ENCODE peak calls at places on chromosomes 3 and 15, in five cellular contexts. One of them, this sample, is unnamed.

GRCh38 chr3:18382760-18383369 is 42.3 kb downstream of the SATB1 start:
- DNase-seq in stomach: no peak
- DNase-seq in testis: no peak
- DNase-seq in sigmoid colon: no peak
- DNase-seq in tibial nerve: no peak
- DNase-seq in this sample: no peak

GRCh38 chr3:2793987-2794386 is 316.2 kb downstream of the IL5RA start:
- DNase-seq in stomach: no peak
- DNase-seq in testis: no peak
- DNase-seq in sigmoid colon: no peak
- DNase-seq in tibial nerve: no peak
- DNase-seq in this sample: no peak

GRCh38 chr15:100199711-100200286 is 142.0 kb downstream of the ADAMTS17 start:
- DNase-seq in testis: no peak
- DNase-seq in stomach: no peak
- DNase-seq in sigmoid colon: no peak
- DNase-seq in tibial nerve: no peak
- DNase-seq in this sample: no peak

GRCh38 chr3:197222816-197223419 is 75.5 kb downstream of the DLG1 start:
- DNase-seq in tibial nerve: no peak
- DNase-seq in stomach: no peak
- DNase-seq in sigmoid colon: no peak
- DNase-seq in testis: no peak
- DNase-seq in this sample: peak

GRCh38 chr3:33061782-33062181 is 35.2 kb downstream of the GLB1 start:
- DNase-seq in stomach: no peak
- DNase-seq in testis: no peak
- DNase-seq in sigmoid colon: no peak
- DNase-seq in tibial nerve: no peak
- DNase-seq in this sample: no peak

GRCh38 chr15:84981054-84981710 is 474 bp upstream of the PDE8A start:
- DNase-seq in testis: peak
- DNase-seq in tibial nerve: peak
- DNase-seq in sigmoid colon: peak
- DNase-seq in stomach: peak
- DNase-seq in this sample: peak

GRCh38 chr3:102480139-102480538 is 45.3 kb downstream of the ZPLD1 start:
- DNase-seq in sigmoid colon: no peak
- DNase-seq in stomach: no peak
- DNase-seq in tibial nerve: no peak
- DNase-seq in testis: no peak
- DNase-seq in this sample: no peak

GRCh38 chr3:78911394-78911793 is 856.4 kb downstream of the ROBO1 start:
- DNase-seq in stomach: no peak
- DNase-seq in testis: no peak
- DNase-seq in tibial nerve: no peak
- DNase-seq in sigmoid colon: no peak
- DNase-seq in this sample: no peak

GRCh38 chr3:165753560-165753959 is 83.7 kb downstream of the BCHE start:
- DNase-seq in stomach: no peak
- DNase-seq in sigmoid colon: no peak
- DNase-seq in tibial nerve: no peak
- DNase-seq in testis: no peak
- DNase-seq in this sample: no peak

DNA sequence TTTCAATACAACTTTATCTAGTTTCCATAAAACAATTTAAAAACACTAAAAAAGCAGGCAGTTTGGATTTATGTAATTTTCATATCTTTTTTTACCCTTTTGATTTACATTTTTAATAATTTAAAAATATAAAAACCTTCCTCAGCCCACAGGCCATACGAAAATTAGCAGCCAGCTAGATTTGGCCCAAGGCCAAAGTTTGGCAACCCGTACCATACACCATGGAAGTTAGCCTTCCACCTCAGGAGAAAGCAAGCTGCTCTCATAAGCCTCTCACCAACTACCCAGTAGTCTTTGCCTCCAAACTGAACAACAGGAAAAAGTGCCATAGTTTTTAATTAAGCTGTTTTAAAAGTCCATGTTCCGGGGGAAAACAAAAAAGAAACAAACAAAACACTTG is 107.3 kb upstream of the TRIM42 start:
- DNase-seq in stomach: peak
- DNase-seq in sigmoid colon: no peak
- DNase-seq in testis: no peak
- DNase-seq in tibial nerve: no peak
- DNase-seq in this sample: no peak
- TF ChIP-seq POLR2A in stomach: no peak
- TF ChIP-seq POLR2A in sigmoid colon: no peak
- TF ChIP-seq POLR2A in testis: no peak
- TF ChIP-seq POLR2A in tibial nerve: no peak
- TF ChIP-seq POLR2A in this sample: no peak

DNA sequence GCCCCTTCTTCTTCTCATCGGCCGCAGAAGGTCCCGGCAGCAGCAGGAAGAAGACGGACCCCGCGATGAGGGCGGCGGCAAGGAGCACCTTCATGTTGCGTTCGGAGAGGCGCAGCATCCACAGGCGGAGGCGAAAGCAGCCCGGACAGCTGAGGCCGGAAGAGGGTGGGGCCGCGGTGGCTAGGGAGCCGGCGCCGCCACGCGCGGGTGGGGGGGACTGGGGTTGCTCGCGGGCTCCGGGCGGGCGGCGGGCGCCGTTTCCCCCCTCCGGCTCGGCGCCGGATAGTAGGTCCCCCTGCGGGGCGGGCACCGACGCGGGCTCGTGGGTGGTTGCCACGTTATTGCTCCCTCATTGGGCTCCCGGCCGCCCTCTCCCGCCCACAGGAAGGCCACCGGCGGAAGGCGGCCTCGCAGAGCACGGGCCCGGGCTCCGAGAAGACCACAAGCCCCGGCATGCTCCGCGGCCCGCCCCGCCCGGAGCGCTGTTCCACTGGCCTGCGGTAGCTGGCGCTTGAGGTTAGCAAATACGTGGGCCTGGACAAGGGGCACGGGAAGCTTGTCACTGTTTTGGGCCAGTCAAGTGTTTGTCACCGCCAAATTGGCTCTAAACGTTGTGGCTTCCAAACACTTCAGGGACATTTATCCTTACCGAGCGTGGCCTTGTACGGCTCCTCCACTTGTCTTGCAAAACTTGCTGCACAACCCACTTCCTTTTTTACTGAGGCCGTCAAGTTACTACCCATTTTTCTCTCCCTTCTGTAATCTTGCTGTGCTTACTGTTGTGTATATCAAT is at the start of gene PPIB:
- DNase-seq in stomach: peak
- DNase-seq in testis: peak
- DNase-seq in sigmoid colon: peak
- DNase-seq in tibial nerve: peak
- DNase-seq in this sample: peak
- TF ChIP-seq POLR2A in stomach: no peak
- TF ChIP-seq POLR2A in testis: no peak
- TF ChIP-seq POLR2A in sigmoid colon: peak
- TF ChIP-seq POLR2A in tibial nerve: peak
- TF ChIP-seq POLR2A in this sample: peak

GRCh38 chr3:40456940-40457823 is at the start of gene RPL14:
- DNase-seq in testis: peak
- DNase-seq in tibial nerve: peak
- DNase-seq in sigmoid colon: peak
- DNase-seq in stomach: peak
- DNase-seq in this sample: peak
- TF ChIP-seq POLR2A in testis: peak
- TF ChIP-seq POLR2A in tibial nerve: peak
- TF ChIP-seq POLR2A in sigmoid colon: peak
- TF ChIP-seq POLR2A in stomach: no peak
- TF ChIP-seq POLR2A in this sample: peak

GRCh38 chr3:141681390-141681780 is 56.7 kb upstream of the RNF7 start:
- DNase-seq in testis: no peak
- DNase-seq in stomach: no peak
- DNase-seq in sigmoid colon: no peak
- DNase-seq in tibial nerve: no peak
- DNase-seq in this sample: no peak

GRCh38 chr3:141684758-141685157 is 53.3 kb upstream of the RNF7 start:
- DNase-seq in tibial nerve: no peak
- DNase-seq in stomach: no peak
- DNase-seq in sigmoid colon: no peak
- DNase-seq in testis: no peak
- DNase-seq in this sample: no peak

GRCh38 chr3:141682007-141682406 is 56.1 kb upstream of the RNF7 start:
- DNase-seq in stomach: no peak
- DNase-seq in testis: no peak
- DNase-seq in sigmoid colon: no peak
- DNase-seq in tibial nerve: no peak
- DNase-seq in this sample: no peak

GRCh38 chr3:141682921-141683320 is 55.2 kb upstream of the RNF7 start:
- DNase-seq in sigmoid colon: no peak
- DNase-seq in tibial nerve: no peak
- DNase-seq in stomach: no peak
- DNase-seq in testis: no peak
- DNase-seq in this sample: no peak

GRCh38 chr3:141680620-141681389 is 57.3 kb upstream of the RNF7 start:
- DNase-seq in testis: no peak
- DNase-seq in sigmoid colon: no peak
- DNase-seq in tibial nerve: no peak
- DNase-seq in stomach: no peak
- DNase-seq in this sample: no peak
- TF ChIP-seq POLR2A in testis: no peak
- TF ChIP-seq POLR2A in sigmoid colon: no peak
- TF ChIP-seq POLR2A in tibial nerve: no peak
- TF ChIP-seq POLR2A in stomach: no peak
- TF ChIP-seq POLR2A in this sample: no peak

DNA sequence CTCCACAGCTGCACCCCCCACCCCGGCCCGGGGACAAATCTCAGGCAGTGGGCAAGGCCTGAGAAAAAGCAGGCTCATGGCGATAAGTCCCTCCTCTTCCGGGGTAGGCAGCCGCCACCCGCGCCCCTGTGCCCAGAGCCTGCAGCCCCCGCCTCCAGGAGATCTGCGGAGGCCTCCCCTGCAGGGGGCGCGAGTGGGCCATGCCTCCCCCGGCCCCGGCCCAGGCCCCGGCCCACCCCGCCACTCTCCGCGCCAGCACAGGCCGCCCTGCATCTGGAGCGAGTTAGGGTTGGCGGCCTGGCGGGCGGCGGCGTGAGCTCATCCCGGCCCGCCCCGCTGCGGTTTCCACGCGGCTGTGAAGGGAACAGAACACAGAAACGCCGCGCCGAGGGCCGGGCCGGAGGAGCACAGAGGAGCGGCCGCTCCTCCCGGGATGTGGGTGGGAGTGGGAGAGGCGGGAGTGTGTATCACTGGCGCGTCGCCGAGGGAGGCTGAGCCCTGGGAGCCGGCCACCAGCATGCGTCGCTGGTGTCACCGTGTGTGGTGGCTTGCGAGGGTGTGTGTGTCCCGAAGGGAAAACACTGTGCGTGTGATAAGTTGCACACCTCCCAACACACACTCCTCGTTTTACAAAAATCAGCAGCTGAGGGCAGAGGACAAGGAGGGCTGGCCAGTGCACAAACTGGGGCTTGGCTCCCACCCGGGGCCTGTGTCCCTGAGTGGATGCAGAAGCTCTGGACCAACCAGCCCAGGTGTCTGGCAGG is 17.2 kb downstream of the MYL3 start:
- DNase-seq in testis: peak
- DNase-seq in tibial nerve: peak
- DNase-seq in sigmoid colon: peak
- DNase-seq in stomach: peak
- DNase-seq in this sample: peak
- TF ChIP-seq POLR2A in testis: no peak
- TF ChIP-seq POLR2A in tibial nerve: no peak
- TF ChIP-seq POLR2A in sigmoid colon: no peak
- TF ChIP-seq POLR2A in stomach: no peak
- TF ChIP-seq POLR2A in this sample: no peak

DNA sequence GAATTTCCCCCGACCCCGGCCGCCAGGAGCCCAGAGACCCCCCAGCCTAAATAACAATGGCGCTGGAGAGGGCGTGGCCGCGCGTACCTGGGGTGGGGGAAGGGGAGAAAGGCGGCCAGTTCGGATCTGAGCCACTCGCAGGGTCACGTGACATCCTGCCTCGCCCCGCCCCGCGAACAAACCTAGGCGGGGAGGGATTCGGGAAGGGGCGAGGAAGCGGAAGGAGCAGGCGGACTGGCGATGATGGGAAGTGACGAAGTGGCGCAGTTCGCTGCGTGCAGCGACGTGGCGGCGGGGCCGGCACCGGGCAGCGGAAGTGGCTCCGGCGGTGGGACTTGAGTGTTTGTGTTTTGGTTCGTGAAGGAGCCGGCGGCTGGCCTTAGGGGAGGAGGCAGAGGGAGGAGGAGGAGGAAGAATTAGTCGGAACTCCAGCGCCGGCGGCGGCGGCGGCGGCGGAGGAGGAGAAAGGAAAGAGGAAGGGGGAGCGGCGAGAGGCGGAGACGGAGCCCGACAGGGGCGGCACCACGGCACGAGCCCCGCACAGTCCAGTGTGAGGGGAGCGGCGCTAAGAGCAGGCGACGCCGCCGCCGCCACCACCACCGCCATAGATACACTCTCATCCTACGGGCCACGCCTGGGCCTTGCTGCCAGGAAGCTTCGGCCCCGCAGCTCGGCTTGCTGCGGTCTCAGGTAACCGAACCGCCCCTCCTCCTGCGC is at the start of gene RAB5A:
- DNase-seq in tibial nerve: peak
- DNase-seq in testis: peak
- DNase-seq in stomach: peak
- DNase-seq in sigmoid colon: peak
- DNase-seq in this sample: peak
- TF ChIP-seq POLR2A in tibial nerve: peak
- TF ChIP-seq POLR2A in testis: peak
- TF ChIP-seq POLR2A in stomach: no peak
- TF ChIP-seq POLR2A in sigmoid colon: peak
- TF ChIP-seq POLR2A in this sample: peak